ENCODE peak calls at places on chromosomes 2 and 18, in five cellular contexts. G is AG10803, Y is GDM1, T is Panc1, H is Caco-2. W is an unnamed sample.

GRCh38 chr2:33033524-33034150 is 86.9 kb downstream of the LTBP1 start:
- DNase-seq in G (peak), Y (peak), T (no peak), H (peak), W (peak)

GRCh38 chr2:151808258-151809072 is 19.8 kb downstream of the ARL5A start:
- DNase-seq in G (peak), Y (no peak), T (no peak), H (no peak), W (peak)

GRCh38 chr2:64586883-64587481 is 62.9 kb downstream of the AFTPH start:
- DNase-seq in G (peak), Y (peak), T (peak), H (peak), W (peak)

GRCh38 chr2:236065756-236066155 is 102.4 kb downstream of the GBX2 start:
- DNase-seq in G (no peak), Y (no peak), T (no peak), H (no peak), W (no peak)

GRCh38 chr2:109128048-109128465 is 948 bp upstream of the SH3RF3 start:
- DNase-seq in G (peak), Y (peak), T (peak), H (peak), W (peak)

GRCh38 chr2:133561045-133561852 is 7.0 kb downstream of the NCKAP5 start:
- DNase-seq in G (peak), Y (no peak), T (no peak), H (peak), W (peak)

GRCh38 chr2:44886409-44886808 is 55.1 kb upstream of the SIX3 start:
- DNase-seq in G (peak), Y (no peak), T (no peak), H (no peak), W (no peak)

GRCh38 chr2:213279961-213280360 is 4.3 kb upstream of the SPAG16 start:
- DNase-seq in G (peak), Y (no peak), T (no peak), H (no peak), W (no peak)

GRCh38 chr2:37781028-37781427 is 109.6 kb upstream of the CDC42EP3 start:
- DNase-seq in G (peak), Y (no peak), T (no peak), H (no peak), W (peak)

GRCh38 chr2:36359006-36359580 is 3.5 kb downstream of the CRIM1 start:
- DNase-seq in G (no peak), Y (no peak), T (no peak), H (no peak), W (no peak)

GRCh38 chr2:44273596-44273995 is 1.7 kb upstream of the SLC3A1 start:
- DNase-seq in G (peak), Y (no peak), T (no peak), H (no peak), W (no peak)

GRCh38 chr18:10142496-10143160 is 228.8 kb downstream of the VAPA start:
- DNase-seq in G (peak), Y (no peak), T (no peak), H (no peak), W (peak)

GRCh38 chr2:217902281-217903141 is 100.3 kb downstream of the TNS1 start:
- DNase-seq in G (peak), Y (no peak), T (no peak), H (peak), W (peak)

GRCh38 chr2:102796337-102796736 is 34.5 kb downstream of the TMEM182 start:
- DNase-seq in G (no peak), Y (no peak), T (no peak), H (no peak), W (no peak)

GRCh38 chr2:62010632-62011276 is 105.3 kb downstream of the COMMD1 start:
- DNase-seq in G (no peak), Y (no peak), T (no peak), H (no peak), W (no peak)

GRCh38 chr2:240236217-240237111 is 96.0 kb upstream of the OTOS start:
- DNase-seq in G (no peak), Y (no peak), T (no peak), H (no peak), W (no peak)

GRCh38 chr2:157052685-157053224 is 204.8 kb upstream of the GALNT5 start:
- DNase-seq in G (peak), Y (no peak), T (no peak), H (peak), W (peak)

GRCh38 chr2:109701362-109701761 is 87.2 kb downstream of the SOWAHC start:
- DNase-seq in G (no peak), Y (no peak), T (no peak), H (no peak), W (peak)

GRCh38 chr18:63467699-63468098 is 9.1 kb upstream of the SERPINB5 start:
- DNase-seq in G (no peak), Y (no peak), T (no peak), H (no peak), W (no peak)

GRCh38 chr2:46460991-46461715 is 18.2 kb upstream of the TMEM247 start:
- DNase-seq in G (peak), Y (peak), T (peak), H (peak), W (peak)

GRCh38 chr18:56402872-56403516 is 235.4 kb downstream of the TXNL1 start:
- DNase-seq in G (peak), Y (no peak), T (no peak), H (no peak), W (peak)